ENCODE peak calls at places on chromosome 19, in ten cellular contexts. R, T, L, E, X, A, V, Z, J and C are unnamed samples.
A peak's percentile ranks its signal among the peaks of the same experiment; 100 is the strongest.

GRCh38 chr19:41928221-41928683 is at the start of gene ERFL:
- DNase-seq in V (no peak), X (peak; percentile 51), Z (no peak), R (no peak), T (no peak), J (no peak), L (no peak), A (no peak), E (no peak), C (no peak)

GRCh38 chr19:10096615-10096963 is 5.9 kb downstream of the ANGPTL6 start:
- DNase-seq in Z (peak; percentile 84), R (no peak), T (peak; percentile 19), X (no peak), E (no peak), A (no peak), L (no peak), V (no peak), J (no peak), C (no peak)

GRCh38 chr19:32313866-32314265 is 31.5 kb upstream of the ZNF507 start:
- DNase-seq in L (no peak), J (no peak), Z (peak; percentile 11), R (no peak), A (no peak), X (no peak), V (no peak), T (no peak), E (no peak), C (no peak)

GRCh38 chr19:56712609-56713008 is 41.1 kb upstream of the ZNF835 start:
- DNase-seq in R (no peak), L (no peak), X (no peak), J (no peak), V (no peak), T (peak; percentile 16), A (no peak), E (no peak), Z (no peak), C (no peak)

GRCh38 chr19:35088514-35088913 is 27.1 kb upstream of the FXYD3 start:
- DNase-seq in T (no peak), Z (no peak), R (no peak), A (peak; percentile 55), J (no peak), L (peak; percentile 63), V (no peak), E (no peak), X (no peak), C (no peak)

GRCh38 chr19:22945560-22945959 is 57.4 kb downstream of the ZNF728 start:
- DNase-seq in T (no peak), J (no peak), Z (no peak), L (no peak), V (no peak), R (peak; percentile 11), A (no peak), E (no peak), X (peak; percentile 5), C (no peak)

GRCh38 chr19:4991538-4991937 is 22.6 kb downstream of the KDM4B start:
- DNase-seq in L (no peak), J (no peak), A (no peak), E (no peak), R (no peak), Z (no peak), T (no peak), X (no peak), V (no peak), C (no peak)

GRCh38 chr19:10193666-10194499 is 870 bp downstream of the DNMT1 start:
- DNase-seq in A (peak; percentile 74), X (no peak), L (no peak), R (no peak), T (no peak), Z (no peak), V (no peak), E (peak; percentile 47), J (peak; percentile 22), C (no peak)

GRCh38 chr19:19661675-19662251 is 1.7 kb downstream of the ATP13A1 start:
- DNase-seq in T (no peak), X (no peak), V (no peak), L (no peak), A (no peak), J (peak; percentile 14), E (no peak), R (no peak), Z (peak; percentile 75), C (no peak)

GRCh38 chr19:19662344-19662743 is 1.1 kb downstream of the ATP13A1 start:
- DNase-seq in T (no peak), E (no peak), R (no peak), L (no peak), X (no peak), V (no peak), Z (no peak), A (no peak), J (no peak), C (no peak)

GRCh38 chr19:19661141-19661674 is 2.3 kb downstream of the ATP13A1 start:
- DNase-seq in X (no peak), Z (no peak), V (no peak), L (no peak), T (no peak), J (no peak), R (no peak), E (no peak), A (no peak), C (no peak)

GRCh38 chr19:19662866-19663291 is 597 bp downstream of the ATP13A1 start:
- DNase-seq in V (no peak), A (no peak), E (no peak), J (no peak), Z (no peak), X (no peak), R (no peak), T (no peak), L (no peak), C (no peak)

DNA sequence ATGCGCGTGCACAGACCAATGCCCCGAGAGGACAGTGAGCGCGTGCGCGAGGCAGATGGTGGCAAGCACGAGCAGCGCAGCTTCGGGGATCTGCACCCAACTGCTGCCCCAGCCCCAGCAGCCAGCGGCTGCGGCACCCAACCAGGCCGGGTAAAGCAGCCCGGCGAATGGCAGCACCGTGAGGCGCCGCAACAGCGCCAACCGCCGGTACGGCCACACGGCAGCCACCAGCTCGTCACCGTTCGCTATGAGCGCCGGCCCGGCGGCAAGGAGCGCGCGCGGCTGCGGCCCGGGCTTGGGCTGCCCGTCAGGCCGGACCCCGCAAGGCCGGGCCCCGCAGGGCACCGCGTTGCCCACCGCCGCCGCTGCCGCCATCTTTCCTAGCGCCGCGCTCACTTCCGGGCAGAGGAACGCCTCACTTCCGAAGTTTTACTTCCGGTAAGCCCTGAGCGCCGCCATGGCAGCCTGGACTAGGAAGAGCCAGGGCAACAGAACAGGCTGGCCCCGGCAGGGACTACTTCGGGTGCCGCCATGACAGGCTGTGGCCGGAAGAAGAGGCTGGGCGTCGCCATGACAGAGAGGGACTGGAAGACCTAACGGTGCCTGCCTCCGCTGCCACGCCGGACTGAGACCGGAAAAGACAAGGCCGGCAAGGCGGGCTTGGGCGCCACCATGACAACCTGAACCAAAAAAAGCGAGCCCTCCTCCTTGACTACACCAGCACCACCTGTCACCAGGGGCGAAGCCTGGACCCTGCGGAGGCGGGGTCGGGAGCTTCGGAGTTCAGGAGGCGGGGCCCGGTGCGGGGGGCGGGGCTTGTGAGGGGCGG is at the start of gene ATP13A1:
- DNase-seq in V (peak; percentile 97), E (peak; percentile 88), A (peak; percentile 94), T (peak; percentile 97), J (peak; percentile 96), R (peak; percentile 98), L (peak; percentile 94), Z (peak; percentile 98), X (peak; percentile 86), C (peak; percentile 87)
- TF ChIP-seq CTCF in V (no peak), E (no peak), A (no peak), T (peak; percentile 25), J (no peak), R (no peak), L (no peak), Z (no peak), X (no peak), C (peak; percentile 40)

GRCh38 chr19:12864721-12865715 is 16.2 kb downstream of the DNASE2 start:
- DNase-seq in E (no peak), L (no peak), T (no peak), J (no peak), A (no peak), Z (no peak), R (no peak), V (no peak), X (no peak), C (no peak)

GRCh38 chr19:12866416-12867119 is 14.7 kb downstream of the DNASE2 start:
- DNase-seq in Z (no peak), X (no peak), V (no peak), J (no peak), R (no peak), L (no peak), A (no peak), T (no peak), E (peak; percentile 34), C (no peak)

GRCh38 chr19:12865746-12866415 is 15.4 kb downstream of the DNASE2 start:
- DNase-seq in V (no peak), X (no peak), A (no peak), L (no peak), Z (no peak), R (no peak), J (no peak), E (peak; percentile 57), T (no peak), C (no peak)

GRCh38 chr19:12868540-12869112 is 12.6 kb downstream of the DNASE2 start:
- DNase-seq in Z (no peak), L (no peak), R (no peak), T (no peak), V (no peak), E (peak; percentile 71), J (no peak), X (no peak), A (peak; percentile 36), C (no peak)

DNA sequence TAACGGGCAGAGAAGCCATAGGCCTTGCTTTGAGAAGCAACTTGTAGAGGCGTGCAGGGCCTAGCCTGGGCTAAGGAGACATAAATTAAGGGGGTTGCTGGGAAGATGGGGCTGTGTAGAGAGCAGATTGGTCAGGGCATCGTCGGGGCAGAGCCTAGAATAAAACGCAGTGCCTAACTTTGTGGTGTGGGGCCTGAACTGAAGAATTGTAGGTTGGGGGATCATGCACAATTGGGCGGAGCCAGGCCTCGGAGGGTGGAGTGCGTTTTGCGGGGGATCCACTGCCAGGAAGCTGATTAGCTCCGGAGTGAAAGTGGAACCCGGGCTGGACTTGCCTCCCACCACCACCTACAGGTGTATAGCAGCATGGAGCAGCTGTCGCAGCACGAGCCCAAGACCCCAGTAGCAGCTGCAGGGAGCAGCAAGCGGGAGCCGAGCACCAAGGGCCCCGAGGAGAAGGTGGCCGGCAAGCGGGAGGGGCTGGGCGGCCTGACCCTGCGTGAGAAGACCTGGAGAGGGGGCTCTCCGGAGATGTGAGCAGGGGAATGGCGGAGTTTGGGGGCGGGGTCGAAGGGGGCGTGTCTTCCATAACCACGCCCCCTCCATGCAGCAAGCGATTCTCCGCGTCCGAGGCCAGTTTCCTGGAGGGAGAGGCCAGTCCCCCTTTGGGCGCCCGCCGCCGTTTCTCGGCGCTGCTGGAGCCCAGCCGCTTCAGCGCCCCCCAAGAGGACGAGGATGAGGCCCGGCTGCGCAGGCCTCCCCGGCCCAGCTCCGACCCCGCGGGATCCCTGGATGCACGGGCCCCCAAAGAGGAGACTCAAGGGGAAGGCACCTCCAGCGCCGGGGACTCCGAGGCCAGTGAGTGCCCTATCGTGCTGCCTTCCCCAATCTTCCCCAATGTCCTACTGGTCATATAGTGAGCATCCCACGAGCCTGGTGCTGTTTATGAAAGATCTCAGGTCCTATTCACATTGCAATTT is 13.8 kb downstream of the DNASE2 start:
- DNase-seq in X (peak; percentile 93), L (no peak), E (peak; percentile 91), J (no peak), A (no peak), V (no peak), Z (no peak), R (peak; percentile 91), T (no peak), C (peak; percentile 85)
- TF ChIP-seq CTCF in X (no peak), L (peak; percentile 1), E (no peak), J (no peak), A (no peak), V (no peak), Z (no peak), R (no peak), T (no peak), C (no peak)

DNA sequence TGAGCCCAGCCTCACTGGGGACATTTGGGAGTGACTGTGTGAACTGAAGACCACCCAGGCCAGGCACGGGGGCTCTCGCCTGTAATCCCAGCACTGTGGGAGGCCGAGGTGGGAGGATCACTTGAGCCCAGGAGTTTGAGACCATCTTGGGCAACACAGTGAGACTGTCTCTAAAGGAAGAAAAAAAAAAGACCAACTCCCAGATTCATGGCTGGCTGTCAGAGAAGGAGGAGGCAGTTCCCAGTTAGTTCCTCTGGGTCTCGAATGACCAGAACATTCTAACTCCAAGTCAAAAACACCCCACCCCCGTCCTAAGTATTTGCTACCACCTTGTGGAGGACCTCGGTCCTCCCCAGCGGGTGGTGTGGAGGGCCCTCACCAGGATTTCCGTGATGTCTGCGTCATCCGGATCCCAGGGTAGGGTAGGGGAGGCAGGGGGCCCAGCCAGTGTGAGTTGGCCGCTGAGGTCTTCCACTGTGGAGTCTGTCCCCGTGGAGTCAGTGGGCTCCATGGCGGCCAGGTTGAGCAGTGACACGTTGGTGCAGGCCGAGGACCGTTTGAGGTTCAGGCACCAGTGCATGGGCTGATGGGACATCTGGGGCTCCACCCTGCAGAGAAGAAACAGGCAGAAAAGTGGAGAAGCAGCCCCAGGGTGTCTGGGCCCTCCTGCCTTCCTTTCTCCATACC is 1.3 kb downstream of the TSKS start:
- DNase-seq in E (no peak), R (peak; percentile 28), A (peak; percentile 31), J (no peak), V (peak; percentile 51), L (no peak), Z (no peak), X (no peak), T (no peak), C (no peak)
- TF ChIP-seq CTCF in E (no peak), R (peak; percentile 49), A (peak; percentile 46), J (no peak), V (no peak), L (peak; percentile 44), Z (no peak), X (no peak), T (no peak), C (no peak)

GRCh38 chr19:51119675-51120074 is 5.0 kb upstream of the SIGLEC9 start:
- DNase-seq in Z (no peak), T (no peak), L (no peak), X (no peak), R (no peak), A (no peak), V (no peak), J (no peak), E (no peak), C (no peak)

GRCh38 chr19:51122112-51122981 is 2.4 kb upstream of the SIGLEC9 start:
- DNase-seq in E (no peak), X (no peak), R (no peak), A (no peak), T (no peak), J (no peak), L (no peak), V (no peak), Z (no peak), C (no peak)

GRCh38 chr19:51116736-51117135 is 8.0 kb upstream of the SIGLEC9 start:
- DNase-seq in L (no peak), X (no peak), V (no peak), T (no peak), R (no peak), Z (no peak), E (no peak), J (no peak), A (no peak), C (no peak)

GRCh38 chr19:51121257-51121656 is 3.4 kb upstream of the SIGLEC9 start:
- DNase-seq in A (no peak), V (no peak), X (no peak), J (no peak), L (no peak), R (no peak), E (no peak), Z (no peak), T (no peak), C (no peak)

DNA sequence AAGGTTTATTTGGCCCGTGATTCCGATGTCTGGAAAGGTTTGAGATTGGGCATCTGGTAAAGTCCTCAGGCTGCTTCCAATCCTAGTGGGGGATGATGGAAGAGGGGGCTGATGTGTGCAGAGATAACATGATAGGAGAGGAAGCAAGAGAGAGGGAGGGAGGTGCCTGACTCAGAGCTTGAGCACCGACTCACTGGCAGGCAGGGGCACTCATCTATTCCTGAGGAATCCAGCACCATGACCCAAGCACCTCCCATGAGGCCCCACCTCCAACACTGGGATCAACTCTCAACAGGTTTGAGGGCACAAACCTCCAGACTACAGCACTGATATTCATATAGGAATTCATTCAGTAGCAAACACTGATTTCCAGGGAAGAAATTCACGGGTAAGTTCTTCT is 5.6 kb upstream of the SIGLEC9 start:
- DNase-seq in V (no peak), L (no peak), Z (no peak), A (peak; percentile 24), E (no peak), R (no peak), T (no peak), X (no peak), J (no peak), C (no peak)
- TF ChIP-seq CTCF in V (no peak), L (no peak), Z (no peak), A (no peak), E (no peak), R (no peak), T (no peak), X (no peak), J (no peak), C (no peak)